ENCODE peak calls at places on chromosome 14, in six cellular contexts. Z is heart right ventricle, D is uterus, U is GM23338, J is lower lobe of right lung, T is mammary epithelial cell. I is an unnamed sample. For H3K4me1, the result is how much of the 10 kb centered on the place peaks cover.

GRCh38 chr14:88785911-88786310 is 6.8 kb downstream of the EML5 start:
- DNase-seq in U (no peak), J (no peak), T (no peak), Z (no peak), D (no peak), I (no peak)

GRCh38 chr14:96246535-96246839 is 9.5 kb upstream of the BDKRB1 start:
- DNase-seq in J (no peak), D (peak), U (no peak), Z (no peak), T (peak), I (no peak)

GRCh38 chr14:81390706-81391105 is 9.4 kb downstream of the STON2 start:
- DNase-seq in T (no peak), J (no peak), Z (no peak), D (no peak), U (no peak), I (no peak)

GRCh38 chr14:100384819-100385813 is 62.0 kb downstream of the SLC25A47 start:
- DNase-seq in T (peak), J (no peak), U (peak), D (no peak), Z (no peak), I (no peak)

GRCh38 chr14:87391066-87391465 is 601.9 kb downstream of the GALC start:
- DNase-seq in Z (no peak), D (no peak), J (no peak), U (no peak), T (no peak), I (no peak)

GRCh38 chr14:104970231-104971068 is 7.7 kb downstream of the AHNAK2 start:
- DNase-seq in U (peak), J (peak), Z (peak), T (peak), D (peak), I (peak)

GRCh38 chr14:64387738-64388532 is at the start of gene MTHFD1:
- DNase-seq in Z (peak), J (peak), T (peak), U (peak), D (peak), I (peak)

GRCh38 chr14:50599700-50600444 is 39.9 kb downstream of the ATL1 start:
- DNase-seq in T (peak), Z (no peak), J (no peak), U (peak), D (no peak), I (no peak)

GRCh38 chr14:94117856-94118255 is 7.3 kb downstream of the IFI27 start:
- DNase-seq in U (no peak), D (peak), Z (no peak), J (no peak), T (no peak), I (no peak)

GRCh38 chr14:61535032-61535431 is 160.3 kb upstream of the HIF1A start:
- DNase-seq in U (no peak), J (no peak), T (no peak), Z (no peak), D (no peak), I (no peak)

GRCh38 chr14:81281317-81281716 is 60.6 kb upstream of the GTF2A1 start:
- DNase-seq in U (no peak), J (no peak), D (no peak), T (no peak), Z (no peak), I (no peak)

GRCh38 chr14:67704484-67705089 is 2.9 kb downstream of the RDH12 start:
- DNase-seq in T (peak), J (no peak), Z (peak), U (peak), D (no peak), I (no peak)

GRCh38 chr14:93054006-93054405 is 61.7 kb downstream of the ITPK1 start:
- DNase-seq in Z (no peak), J (no peak), T (no peak), D (no peak), U (no peak), I (no peak)

GRCh38 chr14:67569011-67569650 is 30.9 kb downstream of the PIGH start:
- DNase-seq in J (peak), U (peak), T (no peak), Z (no peak), D (no peak), I (no peak)

GRCh38 chr14:95935228-95935822 is 58.7 kb downstream of the TUNAR start:
- DNase-seq in T (peak), U (peak), J (no peak), Z (no peak), D (no peak), I (no peak)

GRCh38 chr14:33699300-33699699 is 251.6 kb downstream of the EGLN3 start:
- DNase-seq in D (no peak), T (no peak), U (no peak), J (no peak), Z (no peak), I (no peak)

GRCh38 chr14:65927871-65928270 is 515.3 kb downstream of the FUT8 start:
- DNase-seq in J (no peak), U (peak), Z (no peak), T (no peak), D (no peak), I (no peak)

GRCh38 chr14:101525646-101526527 is 35.4 kb upstream of the DIO3 start:
- DNase-seq in Z (no peak), U (no peak), D (no peak), T (no peak), J (no peak), I (no peak)

GRCh38 chr14:104598461-104599273 is 5.9 kb downstream of the TMEM179 start:
- DNase-seq in D (no peak), Z (peak), U (no peak), J (peak), T (no peak), I (peak)

GRCh38 chr14:34780646-34781045 is 66.3 kb upstream of the CFL2 start:
- DNase-seq in J (no peak), T (no peak), Z (no peak), D (no peak), U (no peak), I (no peak)

GRCh38 chr14:31937730-31938346 is 139.3 kb upstream of the ARHGAP5 start:
- DNase-seq in J (no peak), T (peak), Z (peak), U (no peak), D (peak), I (no peak)

GRCh38 chr14:21036746-21037145 is 2.1 kb upstream of the RNASE13 start:
- DNase-seq in U (no peak), D (no peak), Z (no peak), T (no peak), J (no peak), I (no peak)

GRCh38 chr14:96086032-96086431 is 46.9 kb downstream of the C14orf132 start:
- DNase-seq in J (no peak), Z (no peak), T (peak), D (no peak), U (no peak), I (peak)

GRCh38 chr14:104432611-104433231 is 146.8 kb upstream of the C14orf180 start:
- DNase-seq in U (no peak), T (no peak), J (peak), Z (no peak), D (no peak), I (no peak)

GRCh38 chr14:96204151-96205058 is at the start of gene BDKRB2:
- DNase-seq in D (peak), U (peak), T (peak), J (peak), Z (peak), I (peak)

GRCh38 chr14:93285048-93285447 is 47.8 kb downstream of the BTBD7 start:
- DNase-seq in T (no peak), Z (no peak), U (no peak), J (no peak), D (no peak), I (no peak)

GRCh38 chr14:74426202-74426582 is at the start of gene SYNDIG1L:
- DNase-seq in D (no peak), T (no peak), J (no peak), Z (no peak), U (peak), I (no peak)

GRCh38 chr14:57066887-57067513 is 201.7 kb downstream of the EXOC5 start:
- DNase-seq in D (no peak), Z (no peak), J (peak), T (peak), U (peak), I (no peak)

GRCh38 chr14:31884776-31885379 is 192.2 kb upstream of the ARHGAP5 start:
- DNase-seq in J (no peak), T (peak), U (no peak), D (no peak), Z (no peak), I (no peak)

GRCh38 chr14:104968153-104968527 is 10.0 kb downstream of the AHNAK2 start:
- DNase-seq in U (peak), T (peak), D (peak), J (peak), Z (peak), I (peak)

GRCh38 chr14:84797326-84797725 is 732.6 kb upstream of the FLRT2 start:
- DNase-seq in T (no peak), J (no peak), U (no peak), D (no peak), Z (no peak), I (no peak)

GRCh38 chr14:102893452-102893851 is 29.0 kb upstream of the AMN start:
- DNase-seq in J (no peak), Z (peak), D (no peak), U (no peak), T (no peak), I (no peak)

GRCh38 chr14:70638416-70638815 is 3.3 kb upstream of the TTC9 start:
- DNase-seq in Z (no peak), D (no peak), U (no peak), J (no peak), T (no peak), I (no peak)

GRCh38 chr14:36346052-36346451 is 25.6 kb upstream of the MBIP start:
- DNase-seq in T (no peak), U (no peak), D (no peak), J (no peak), Z (no peak), I (no peak)

GRCh38 chr14:34214961-34215360 is 247.1 kb downstream of the SPTSSA start:
- DNase-seq in U (no peak), D (no peak), J (no peak), T (no peak), Z (no peak), I (no peak)

GRCh38 chr14:68788275-68789001 is 4.4 kb downstream of the ZFP36L1 start:
- DNase-seq in J (no peak), U (no peak), T (no peak), Z (no peak), D (no peak), I (no peak)
- H3K4me3 ChIP-seq in J (peak), U (no peak), T (peak), Z (peak), D (peak), I (peak)

GRCh38 chr14:45150386-45150890 is 14.7 kb downstream of the FANCM start:
- DNase-seq in T (no peak), D (no peak), J (no peak), Z (no peak), U (peak), I (no peak)

GRCh38 chr14:45156067-45156466 is 20.3 kb downstream of the FANCM start:
- DNase-seq in U (no peak), T (peak), J (no peak), Z (no peak), D (no peak), I (no peak)
- TF ChIP-seq CTCF in U (no peak), T (no peak), J (no peak), Z (no peak), D (no peak), I (no peak)

DNA sequence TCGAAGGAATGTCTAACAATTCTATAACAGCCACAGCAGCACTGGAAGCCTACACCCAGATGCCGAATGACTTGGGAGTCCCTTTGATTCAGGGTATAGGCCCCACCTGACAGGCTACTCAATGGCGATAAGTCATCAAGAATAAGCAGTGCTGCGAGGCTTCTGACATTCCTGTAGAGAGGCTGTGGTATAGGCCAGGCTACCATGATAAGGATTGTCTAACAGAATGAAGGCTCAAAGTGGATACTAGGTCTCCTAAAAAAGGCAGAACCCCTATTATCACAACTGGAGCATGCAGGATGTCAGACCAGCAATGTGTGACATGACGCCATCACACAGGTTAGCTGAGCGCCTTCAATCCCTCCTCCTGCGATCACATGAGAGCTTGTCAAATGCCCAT is 53.2 kb downstream of the ZFP36L1 start:
- DNase-seq in J (no peak), U (no peak), D (no peak), Z (no peak), T (no peak), I (no peak)
- H3K4me1 ChIP-seq in J (under half), U (under half), D (under half), Z (under half), T (under half), I (under half)

GRCh38 chr14:54673193-54674121 is 106.5 kb downstream of the SAMD4A start:
- DNase-seq in Z (no peak), T (no peak), U (peak), J (no peak), D (no peak), I (no peak)
- H3K4me3 ChIP-seq in Z (no peak), T (no peak), U (no peak), J (no peak), D (no peak), I (no peak)

GRCh38 chr14:77181603-77182437 is at the start of gene TMEM63C:
- DNase-seq in T (peak), J (no peak), Z (no peak), D (no peak), U (peak), I (no peak)
- TF ChIP-seq CTCF in T (no peak), J (no peak), Z (no peak), D (no peak), U (peak), I (no peak)